ENCODE peak calls at places on chromosomes 2 and 18, in eight cellular contexts. O is spleen; P is cardiac fibroblast; J is GM10248; U is GDM1; Y is stimulated activated CD8-positive, alpha-beta memory T cell treated with anti-CD3 and anti-CD28 coated beads, Interleukin-2, amount 100 ng/mL, for 1 hour; L is AG04450; H is AG20443. Q is an unnamed sample.

GRCh38 chr2:105746177-105747080 is 1.7 kb downstream of the NCK2 start:
- DNase-seq in O (peak; percentile 96), P (peak; percentile 23), J (peak; percentile 76), U (peak; percentile 18), Y (peak; percentile 63), L (no peak), H (no peak), Q (no peak)

GRCh38 chr2:197307236-197307932 is 3.2 kb downstream of the ANKRD44 start:
- DNase-seq in O (no peak), P (no peak), J (no peak), U (no peak), Y (no peak), L (no peak), H (no peak), Q (peak; percentile 61)

GRCh38 chr2:3628241-3628679 is 29.7 kb upstream of the ALLC start:
- DNase-seq in O (peak; percentile 67), P (no peak), J (no peak), U (no peak), Y (no peak), L (no peak), H (no peak), Q (no peak)

GRCh38 chr18:79507076-79507545 is 111.4 kb downstream of the NFATC1 start:
- DNase-seq in O (peak; percentile 88), P (peak; percentile 59), J (no peak), U (peak; percentile 65), Y (no peak), L (no peak), H (peak; percentile 91), Q (peak; percentile 95)

GRCh38 chr2:192250961-192251360 is 56.2 kb upstream of the TMEFF2 start:
- DNase-seq in O (no peak), P (no peak), J (no peak), U (no peak), Y (no peak), L (no peak), H (no peak), Q (no peak)

GRCh38 chr18:44917865-44918476 is 237.3 kb downstream of the SETBP1 start:
- DNase-seq in O (no peak), P (no peak), J (no peak), U (no peak), Y (no peak), L (no peak), H (no peak), Q (no peak)

GRCh38 chr2:85668009-85668856 is at the start of gene SFTPB:
- DNase-seq in O (no peak), P (peak; percentile 65), J (no peak), U (no peak), Y (no peak), L (no peak), H (peak; percentile 47), Q (no peak)

GRCh38 chr18:3207565-3207964 is 12.2 kb downstream of the MYOM1 start:
- DNase-seq in O (no peak), P (peak; percentile 37), J (no peak), U (no peak), Y (no peak), L (no peak), H (peak; percentile 25), Q (no peak)

GRCh38 chr2:46471-47345 is at the start of gene FAM110C:
- DNase-seq in O (peak; percentile 80), P (peak; percentile 15), J (no peak), U (no peak), Y (peak; percentile 22), L (no peak), H (peak; percentile 31), Q (no peak)

GRCh38 chr2:131039908-131040660 is 53.2 kb downstream of the FAM168B start:
- DNase-seq in O (peak; percentile 82), P (peak; percentile 18), J (no peak), U (no peak), Y (no peak), L (no peak), H (no peak), Q (no peak)

GRCh38 chr2:29449499-29449898 is 334.3 kb downstream of the CLIP4 start:
- DNase-seq in O (no peak), P (no peak), J (no peak), U (peak; percentile 68), Y (no peak), L (no peak), H (no peak), Q (no peak)

GRCh38 chr2:164779383-164780057 is 62.1 kb downstream of the COBLL1 start:
- DNase-seq in O (no peak), P (no peak), J (no peak), U (no peak), Y (no peak), L (no peak), H (no peak), Q (no peak)

GRCh38 chr2:71935291-71935848 is 212.3 kb downstream of the CYP26B1 start:
- DNase-seq in O (peak; percentile 54), P (peak; percentile 84), J (peak; percentile 2), U (no peak), Y (no peak), L (no peak), H (peak; percentile 87), Q (no peak)

GRCh38 chr2:30373881-30374302 is 73.2 kb upstream of the LCLAT1 start:
- DNase-seq in O (no peak), P (peak; percentile 89), J (no peak), U (no peak), Y (no peak), L (no peak), H (peak; percentile 75), Q (no peak)

GRCh38 chr2:240462073-240462703 is 26.7 kb downstream of the GPC1 start:
- DNase-seq in O (peak; percentile 74), P (no peak), J (no peak), U (no peak), Y (no peak), L (no peak), H (no peak), Q (no peak)

GRCh38 chr2:55026202-55026601 is 24.0 kb downstream of the RTN4 start:
- DNase-seq in O (no peak), P (peak; percentile 68), J (no peak), U (no peak), Y (no peak), L (no peak), H (peak; percentile 17), Q (peak; percentile 30)

GRCh38 chr18:7020995-7021777 is 96.4 kb downstream of the LAMA1 start:
- DNase-seq in O (no peak), P (no peak), J (no peak), U (no peak), Y (no peak), L (no peak), H (no peak), Q (no peak)

GRCh38 chr18:4204151-4204720 is 250.9 kb downstream of the DLGAP1 start:
- DNase-seq in O (no peak), P (no peak), J (no peak), U (no peak), Y (no peak), L (no peak), H (no peak), Q (no peak)

GRCh38 chr18:47613929-47614328 is 316.5 kb downstream of the SMAD2 start:
- DNase-seq in O (no peak), P (no peak), J (no peak), U (no peak), Y (no peak), L (no peak), H (no peak), Q (no peak)

GRCh38 chr18:21996261-21996892 is 173.0 kb upstream of the GATA6 start:
- DNase-seq in O (no peak), P (peak; percentile 19), J (no peak), U (no peak), Y (no peak), L (no peak), H (no peak), Q (no peak)

GRCh38 chr2:109350526-109350925 is 221.5 kb downstream of the SH3RF3 start:
- DNase-seq in O (no peak), P (peak; percentile 22), J (no peak), U (no peak), Y (no peak), L (no peak), H (no peak), Q (no peak)

GRCh38 chr2:43852196-43852730 is 13.5 kb downstream of the ABCG8 start:
- DNase-seq in O (peak; percentile 38), P (no peak), J (peak; percentile 3), U (no peak), Y (no peak), L (no peak), H (peak; percentile 4), Q (no peak)

GRCh38 chr18:70450658-70451253 is 161.9 kb downstream of the SOCS6 start:
- DNase-seq in O (no peak), P (peak; percentile 59), J (no peak), U (no peak), Y (no peak), L (no peak), H (peak; percentile 32), Q (no peak)

GRCh38 chr18:44625367-44625766 is 55.3 kb upstream of the SETBP1 start:
- DNase-seq in O (no peak), P (no peak), J (no peak), U (no peak), Y (no peak), L (no peak), H (no peak), Q (no peak)

GRCh38 chr2:163984991-163985390 is 249.2 kb upstream of the FIGN start:
- DNase-seq in O (no peak), P (no peak), J (no peak), U (no peak), Y (no peak), L (no peak), H (no peak), Q (no peak)

GRCh38 chr2:8669157-8669852 is 12.6 kb upstream of the ID2 start:
- DNase-seq in O (no peak), P (no peak), J (no peak), U (no peak), Y (no peak), L (no peak), H (peak; percentile 81), Q (no peak)

GRCh38 chr2:6916736-6917070 is 509 bp upstream of the RNF144A start:
- DNase-seq in O (no peak), P (no peak), J (no peak), U (no peak), Y (no peak), L (no peak), H (no peak), Q (no peak)

GRCh38 chr2:134466141-134466540 is 212.3 kb downstream of the MGAT5 start:
- DNase-seq in O (no peak), P (peak; percentile 16), J (no peak), U (no peak), Y (no peak), L (no peak), H (no peak), Q (no peak)

GRCh38 chr2:74205586-74205985 is 7.2 kb downstream of the MTHFD2 start:
- DNase-seq in O (no peak), P (no peak), J (no peak), U (no peak), Y (no peak), L (no peak), H (no peak), Q (peak; percentile 82)

GRCh38 chr2:148614332-148615049 is 30.1 kb upstream of the EPC2 start:
- DNase-seq in O (no peak), P (peak; percentile 16), J (peak; percentile 71), U (peak; percentile 42), Y (no peak), L (peak; percentile 2), H (peak; percentile 32), Q (peak; percentile 24)

GRCh38 chr2:112147382-112147781 is 9.2 kb downstream of the FBLN7 start:
- DNase-seq in O (no peak), P (peak; percentile 33), J (no peak), U (no peak), Y (no peak), L (no peak), H (no peak), Q (no peak)

Q was measured in GF-D8.